ENCODE peak calls at places on chromosome 3, in six cellular contexts. C, O, I, T, J and S are unnamed samples.

GRCh38 chr3:46674031-46674592 is 19.4 kb downstream of the ALS2CL start:
- DNase-seq in I (no peak), C (no peak), J (peak; percentile 37), O (no peak), T (no peak), S (no peak)

GRCh38 chr3:160695906-160696305 is 18.9 kb downstream of the ARL14 start:
- DNase-seq in T (peak; percentile 15), I (no peak), O (no peak), C (no peak), J (no peak), S (no peak)

GRCh38 chr3:94431831-94432230 is 369.0 kb downstream of the NSUN3 start:
- DNase-seq in I (peak; percentile 61), J (no peak), O (no peak), C (no peak), T (no peak), S (no peak)

GRCh38 chr3:14435175-14436011 is 33.0 kb downstream of the SLC6A6 start:
- DNase-seq in T (peak; percentile 65), C (peak; percentile 50), J (no peak), I (no peak), O (peak; percentile 71), S (no peak)

GRCh38 chr3:108552267-108553159 is 36.7 kb downstream of the CIP2A start:
- DNase-seq in J (no peak), C (peak; percentile 65), I (peak; percentile 75), O (peak; percentile 76), T (peak; percentile 74), S (peak; percentile 59)

GRCh38 chr3:11560746-11561145 is 83.0 kb downstream of the VGLL4 start:
- DNase-seq in C (no peak), I (peak; percentile 77), J (peak; percentile 48), O (no peak), T (no peak), S (no peak)

GRCh38 chr3:141476033-141476432 is 10.8 kb upstream of the RASA2 start:
- DNase-seq in I (no peak), O (no peak), C (no peak), T (no peak), J (no peak), S (no peak)

GRCh38 chr3:101117473-101117872 is 124.3 kb upstream of the ABI3BP start:
- DNase-seq in O (no peak), I (no peak), J (no peak), C (no peak), T (no peak), S (no peak)

GRCh38 chr3:189909573-189909972 is 211.1 kb downstream of the P3H2 start:
- DNase-seq in I (no peak), T (peak; percentile 25), O (no peak), J (no peak), C (no peak), S (no peak)

GRCh38 chr3:125403789-125404188 is 28.7 kb upstream of the ZNF148 start:
- DNase-seq in T (peak; percentile 34), C (no peak), I (peak; percentile 24), O (peak; percentile 4), J (no peak), S (no peak)

GRCh38 chr3:195129644-195130492 is 141.1 kb downstream of the XXYLT1 start:
- DNase-seq in O (no peak), C (no peak), I (peak; percentile 63), T (peak; percentile 76), J (no peak), S (no peak)

GRCh38 chr3:24373198-24373959 is 121.3 kb downstream of the THRB start:
- DNase-seq in T (no peak), C (no peak), O (no peak), I (peak; percentile 35), J (no peak), S (no peak)

GRCh38 chr3:63043631-63044030 is 168.4 kb upstream of the CADPS start:
- DNase-seq in O (peak; percentile 22), T (no peak), C (no peak), I (no peak), J (no peak), S (no peak)

GRCh38 chr3:37540786-37541185 is 320.9 kb upstream of the CTDSPL start:
- DNase-seq in I (no peak), T (no peak), O (peak; percentile 5), C (no peak), J (no peak), S (peak; percentile 99)

GRCh38 chr3:179063945-179064560 is 7.6 kb downstream of the ZMAT3 start:
- DNase-seq in I (peak; percentile 54), T (peak; percentile 12), J (no peak), O (no peak), C (no peak), S (no peak)

GRCh38 chr3:22284559-22284958 is 533.5 kb upstream of the ZNF385D start:
- DNase-seq in I (peak; percentile 85), C (no peak), T (peak; percentile 77), O (no peak), J (no peak), S (no peak)

GRCh38 chr3:113287818-113288648 is 76.7 kb downstream of the BOC start:
- DNase-seq in I (peak; percentile 84), O (peak; percentile 85), J (no peak), C (peak; percentile 86), T (peak; percentile 81), S (peak; percentile 85)

GRCh38 chr3:193292386-193292785 is 51.4 kb downstream of the PLAAT1 start:
- DNase-seq in I (no peak), O (no peak), J (no peak), T (no peak), C (no peak), S (no peak)

GRCh38 chr3:11835028-11835639 is 11.6 kb downstream of the TAMM41 start:
- DNase-seq in C (peak; percentile 55), O (peak; percentile 58), I (peak; percentile 67), T (peak; percentile 58), J (no peak), S (peak; percentile 52)

GRCh38 chr3:61315874-61316273 is 64.6 kb upstream of the FHIT start:
- DNase-seq in T (no peak), O (no peak), J (peak; percentile 48), I (peak; percentile 8), C (peak; percentile 85), S (no peak)

GRCh38 chr3:123028233-123028828 is 768 bp upstream of the SEMA5B start:
- DNase-seq in T (peak; percentile 80), I (peak; percentile 89), O (peak; percentile 75), J (no peak), C (peak; percentile 92), S (peak; percentile 80)

GRCh38 chr3:4908066-4908768 is 71.0 kb upstream of the BHLHE40 start:
- DNase-seq in C (peak; percentile 29), I (peak; percentile 62), J (no peak), T (no peak), O (no peak), S (no peak)

GRCh38 chr3:175940243-175940642 is 1081.1 kb downstream of the NAALADL2 start:
- DNase-seq in I (peak; percentile 46), T (peak; percentile 62), O (no peak), J (no peak), C (no peak), S (no peak)

GRCh38 chr3:10344147-10344943 is 23.4 kb upstream of the SEC13 start:
- DNase-seq in O (peak; percentile 23), C (peak; percentile 66), I (peak; percentile 68), J (peak; percentile 56), T (peak; percentile 61), S (peak; percentile 74)

GRCh38 chr3:12644297-12644937 is 19.5 kb downstream of the RAF1 start:
- DNase-seq in I (peak; percentile 78), T (peak; percentile 74), J (no peak), C (no peak), O (no peak), S (no peak)

GRCh38 chr3:10242182-10243065 is 5.8 kb upstream of the TATDN2 start:
- DNase-seq in T (peak; percentile 38), O (no peak), I (peak; percentile 77), C (peak; percentile 21), J (no peak), S (no peak)

GRCh38 chr3:100779475-100779874 is 70.2 kb downstream of the TFG start:
- DNase-seq in I (no peak), C (no peak), J (no peak), T (no peak), O (no peak), S (no peak)

GRCh38 chr3:16982439-16982838 is 97.7 kb downstream of the PLCL2 start:
- DNase-seq in J (no peak), O (no peak), T (no peak), I (no peak), C (no peak), S (no peak)

GRCh38 chr3:158847466-158847849 is 45.6 kb downstream of the MFSD1 start:
- DNase-seq in C (no peak), O (no peak), T (peak; percentile 18), J (no peak), I (peak; percentile 8), S (no peak)

GRCh38 chr3:162938073-162938472 is 1441.5 kb downstream of the OTOL1 start:
- DNase-seq in J (no peak), T (no peak), C (no peak), I (peak; percentile 4), O (no peak), S (no peak)

GRCh38 chr3:33834117-33834495 is 35.7 kb downstream of the PDCD6IP start:
- DNase-seq in I (no peak), T (no peak), C (no peak), J (no peak), O (no peak), S (no peak)

GRCh38 chr3:138118863-138119766 is 3.7 kb upstream of the DZIP1L start:
- DNase-seq in O (peak; percentile 74), T (peak; percentile 80), I (peak; percentile 81), J (no peak), C (peak; percentile 87), S (peak; percentile 85)

GRCh38 chr3:12195231-12195630 is 36.5 kb upstream of the TIMP4 start:
- DNase-seq in C (no peak), I (no peak), O (no peak), T (peak; percentile 19), J (no peak), S (no peak)

GRCh38 chr3:72591522-72592421 is 256.5 kb downstream of the SHQ1 start:
- DNase-seq in C (peak; percentile 59), O (no peak), T (peak; percentile 45), J (peak; percentile 93), I (peak; percentile 26), S (peak; percentile 39)

GRCh38 chr3:125062904-125063618 is 7.3 kb upstream of the HEG1 start:
- DNase-seq in T (peak; percentile 89), C (peak; percentile 28), I (peak; percentile 96), O (no peak), J (no peak), S (no peak)

GRCh38 chr3:58260261-58260731 is 22.7 kb downstream of the ABHD6 start:
- DNase-seq in O (peak; percentile 86), I (peak; percentile 57), T (peak; percentile 81), J (no peak), C (no peak), S (peak; percentile 89)

GRCh38 chr3:122803977-122804376 is 9.1 kb downstream of the SLC49A4 start:
- DNase-seq in J (no peak), C (no peak), O (no peak), T (no peak), I (no peak), S (no peak)